ENCODE peak calls at places on chromosome 15, in five cellular contexts. N is gastrocnemius medialis, Z is uterus, H is adrenal gland, C is fibroblast of lung. P is an unnamed sample.
A peak's percentile ranks its signal among the peaks of the same experiment; 100 is the strongest.

GRCh38 chr15:100525894-100526512 is 2.7 kb downstream of the CERS3 start:
- DNase-seq in Z (peak; percentile 84), N (peak; percentile 90), H (no peak), C (no peak), P (peak; percentile 48)

GRCh38 chr15:50777045-50777444 is 11.5 kb upstream of the SPPL2A start:
- DNase-seq in H (no peak), Z (no peak), N (no peak), C (no peak), P (no peak)

GRCh38 chr15:44812029-44812517 is 75.7 kb downstream of the TRIM69 start:
- DNase-seq in C (no peak), Z (no peak), N (no peak), H (no peak), P (no peak)

GRCh38 chr15:101579766-101580165 is 72.4 kb downstream of the TM2D3 start:
- DNase-seq in Z (no peak), C (peak; percentile 75), N (no peak), H (no peak), P (no peak)

GRCh38 chr15:66708389-66708788 is 6.4 kb downstream of the SMAD6 start:
- DNase-seq in Z (no peak), H (no peak), C (no peak), N (no peak), P (no peak)

GRCh38 chr15:75823860-75824613 is 19.2 kb upstream of the UBE2Q2 start:
- DNase-seq in C (no peak), H (no peak), N (no peak), Z (no peak), P (no peak)

GRCh38 chr15:89111961-89112340 is 23.7 kb downstream of the ABHD2 start:
- DNase-seq in C (no peak), N (no peak), Z (no peak), H (no peak), P (no peak)

GRCh38 chr15:90024406-90024805 is 23.3 kb downstream of the ZNF710 start:
- DNase-seq in H (no peak), N (no peak), C (no peak), Z (no peak), P (no peak)

GRCh38 chr15:86236721-86237121 is 157.1 kb downstream of the AGBL1 start:
- DNase-seq in Z (no peak), N (no peak), C (no peak), H (no peak), P (no peak)

GRCh38 chr15:77851696-77852095 is 219.0 kb upstream of the LINGO1 start:
- DNase-seq in Z (no peak), N (no peak), C (no peak), H (no peak), P (peak; percentile 14)

GRCh38 chr15:25846377-25846776 is 16.8 kb downstream of the ATP10A start:
- DNase-seq in C (no peak), H (no peak), Z (no peak), N (no peak), P (no peak)

GRCh38 chr15:39598186-39598850 is 17.4 kb downstream of the THBS1 start:
- DNase-seq in N (no peak), Z (no peak), C (no peak), H (no peak), P (no peak)

GRCh38 chr15:74882528-74882927 is 7.3 kb upstream of the MPI start:
- DNase-seq in N (no peak), H (no peak), C (no peak), Z (no peak), P (no peak)

GRCh38 chr15:44231842-44232241 is 36.8 kb upstream of the FRMD5 start:
- DNase-seq in H (no peak), N (no peak), Z (no peak), C (no peak), P (no peak)

GRCh38 chr15:57496594-57496945 is 95.1 kb upstream of the MYZAP start:
- DNase-seq in Z (no peak), C (no peak), N (no peak), H (no peak), P (no peak)

GRCh38 chr15:57494575-57494974 is 97.1 kb upstream of the MYZAP start:
- DNase-seq in N (no peak), H (no peak), Z (no peak), C (no peak), P (no peak)

GRCh38 chr15:57496946-57497944 is 94.5 kb upstream of the MYZAP start:
- DNase-seq in Z (no peak), C (peak; percentile 62), N (no peak), H (no peak), P (no peak)

GRCh38 chr15:57495554-57496235 is 96.0 kb upstream of the MYZAP start:
- DNase-seq in Z (no peak), C (peak; percentile 53), N (no peak), H (no peak), P (no peak)

GRCh38 chr15:57495037-57495436 is 96.7 kb upstream of the MYZAP start:
- DNase-seq in C (no peak), H (no peak), N (no peak), Z (no peak), P (no peak)
- H3K27ac ChIP-seq in C (no peak overlapping the region), H (peak overlapping the region; percentile 51), N (no peak overlapping the region), Z (no peak overlapping the region), P (no peak overlapping the region)

GRCh38 chr15:70680817-70681216 is 82.5 kb downstream of the UACA start:
- DNase-seq in C (no peak), H (no peak), Z (no peak), N (no peak), P (no peak)

DNA sequence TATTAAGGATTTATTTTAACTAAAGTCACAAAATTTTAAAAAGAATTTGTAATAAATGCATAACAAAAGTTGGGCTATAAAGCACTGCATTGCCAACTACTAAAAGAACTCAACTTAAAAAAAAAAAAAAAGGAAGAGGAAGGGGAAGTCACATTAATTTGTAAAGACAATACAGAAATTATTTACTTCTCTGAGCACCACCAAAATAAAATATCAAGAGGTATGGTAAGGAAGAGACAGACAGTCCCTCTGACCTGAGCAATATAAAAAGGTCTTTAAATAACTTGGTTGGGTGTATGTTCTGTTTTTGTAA is 83.5 kb downstream of the UACA start:
- DNase-seq in C (no peak), N (no peak), H (no peak), Z (no peak), P (no peak)
- TF ChIP-seq CTCF in C (no peak), N (no peak), H (no peak), Z (no peak), P (no peak)

DNA sequence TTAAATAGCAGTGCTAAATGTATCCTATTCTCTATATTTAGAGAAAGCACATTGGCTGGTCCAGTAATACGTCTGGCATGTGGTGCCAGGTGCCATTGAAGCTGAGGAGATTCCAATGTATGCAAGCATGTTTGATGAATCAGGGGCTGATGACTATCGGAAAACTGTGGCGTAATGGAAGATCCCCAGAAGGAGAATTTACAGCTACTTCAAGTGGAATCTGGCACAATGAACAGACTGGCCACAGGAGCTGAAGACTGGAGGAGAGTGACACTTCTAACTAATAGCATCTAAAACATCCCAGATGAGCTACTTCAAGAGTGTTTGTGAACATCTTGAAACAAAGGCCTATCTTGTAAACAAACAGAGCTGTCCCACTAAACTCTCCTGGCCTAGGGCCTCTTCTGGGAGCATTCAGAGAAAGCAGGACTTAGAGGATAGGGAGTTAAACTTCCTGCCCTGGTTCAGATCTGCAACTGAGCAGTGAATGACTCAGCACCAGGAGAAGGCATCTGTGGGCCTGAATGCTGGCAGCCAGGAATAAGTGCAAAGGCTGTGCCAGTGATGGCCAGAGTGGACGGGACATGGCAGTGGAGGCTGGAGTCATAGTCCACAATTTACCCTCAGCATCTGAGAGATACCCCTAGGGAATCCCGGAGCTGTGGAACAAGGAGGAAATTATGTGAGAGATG is 15.3 kb upstream of the ACTC1 start:
- DNase-seq in H (no peak), C (peak; percentile 98), Z (no peak), N (peak; percentile 34), P (no peak)
- H3K4me3 ChIP-seq in H (no peak overlapping the region), C (no peak overlapping the region), Z (no peak overlapping the region), N (no peak overlapping the region), P (no peak overlapping the region)

GRCh38 chr15:96171271-96171739 is 159.2 kb upstream of the NR2F2 start:
- DNase-seq in C (peak; percentile 47), N (no peak), H (no peak), Z (no peak), P (no peak)
- H3K27ac ChIP-seq in C (no peak overlapping the region), N (no peak overlapping the region), H (no peak overlapping the region), Z (no peak overlapping the region), P (no peak overlapping the region)

DNA sequence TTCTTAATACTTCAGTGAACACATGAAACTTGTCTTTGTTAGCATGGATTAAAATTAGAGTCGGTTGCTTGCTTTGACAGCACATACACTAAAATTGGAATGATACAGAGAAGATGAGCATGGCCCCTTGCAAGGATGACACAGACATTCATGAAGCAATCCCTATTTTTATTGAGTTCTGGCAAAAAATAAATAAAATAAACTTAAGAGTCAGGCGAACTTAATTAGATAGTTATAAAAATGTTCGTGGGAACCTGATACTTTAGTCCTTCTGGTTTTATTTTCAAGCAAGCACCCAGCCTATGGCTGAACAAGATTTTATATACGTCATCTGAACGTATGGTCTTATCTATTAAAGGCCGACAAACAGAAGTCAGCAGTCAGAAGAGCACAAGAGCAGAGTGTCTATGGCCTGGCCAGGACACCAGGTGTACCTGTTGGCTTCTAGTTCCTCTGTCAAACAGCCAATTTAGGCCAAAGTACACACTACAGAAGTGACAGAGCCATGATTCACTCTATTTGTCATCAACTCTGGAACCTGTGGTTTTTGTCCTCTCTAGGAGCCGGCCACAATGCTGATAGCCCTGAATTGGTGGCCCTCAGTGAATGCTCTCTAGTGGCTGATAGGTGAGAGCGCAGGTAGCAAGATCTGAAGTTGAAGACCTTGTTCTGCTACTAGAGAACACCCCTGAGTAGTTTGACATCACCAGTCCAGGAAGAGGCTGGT is 64.3 kb downstream of the LEO1 start:
- DNase-seq in H (no peak), Z (no peak), N (no peak), C (peak; percentile 42), P (no peak)
- TF ChIP-seq CTCF in H (no peak), Z (no peak), N (no peak), C (no peak), P (no peak)

GRCh38 chr15:55601374-55601773 is 13.2 kb upstream of the PYGO1 start:
- DNase-seq in C (no peak), H (no peak), N (no peak), Z (no peak), P (no peak)

GRCh38 chr15:55606214-55606613 is 18.1 kb upstream of the PYGO1 start:
- DNase-seq in H (no peak), N (no peak), C (no peak), Z (no peak), P (no peak)
- H3K4me3 ChIP-seq in H (no peak overlapping the region), N (no peak overlapping the region), C (no peak overlapping the region), Z (no peak overlapping the region), P (no peak overlapping the region)

DNA sequence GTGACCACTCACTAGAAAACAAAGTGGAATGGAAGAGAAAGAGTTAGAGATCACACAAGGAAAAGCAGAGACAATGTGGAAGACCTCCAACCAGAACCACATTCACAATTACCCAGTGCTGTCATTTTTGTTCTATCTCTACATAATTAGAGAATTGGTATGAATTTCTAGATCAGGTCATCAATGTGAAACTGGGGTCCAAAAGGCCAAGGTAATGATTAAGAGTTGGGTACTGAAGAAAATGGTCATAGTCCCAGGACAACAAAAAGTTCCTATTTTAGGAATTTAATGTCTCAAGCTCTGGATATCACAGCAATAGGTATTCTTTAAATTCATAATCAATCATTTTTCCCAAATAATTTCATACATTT is 84.7 kb upstream of the PPIB start:
- DNase-seq in N (no peak), H (no peak), C (no peak), Z (no peak), P (no peak)
- H3K27ac ChIP-seq in N (peak overlapping the region; percentile 61), H (peak overlapping the region; percentile 36), C (peak overlapping the region; percentile 62), Z (peak overlapping the region; percentile 90), P (peak overlapping the region; percentile 67)